ENCODE peak calls at places on chromosomes 3 and 15, in four cellular contexts. X is BJ, D is SW 1271, T is HTR-8/SVneo. I is an unnamed sample.

GRCh38 chr3:65597225-65597951 is 441.3 kb downstream of the MAGI1 start:
- DNase-seq in X (no peak), D (no peak), T (no peak), I (peak)

GRCh38 chr3:112446343-112446742 is 52.9 kb downstream of the BTLA start:
- DNase-seq in X (no peak), D (no peak), T (no peak), I (peak)

GRCh38 chr15:63473999-63474809 is 30.2 kb upstream of the USP3 start:
- DNase-seq in X (no peak), D (no peak), T (no peak), I (no peak)

GRCh38 chr3:172177803-172178316 is 138.5 kb downstream of the FNDC3B start:
- DNase-seq in X (no peak), D (no peak), T (no peak), I (no peak)

GRCh38 chr3:140167600-140168281 is 232.8 kb downstream of the CLSTN2 start:
- DNase-seq in X (no peak), D (no peak), T (no peak), I (no peak)

GRCh38 chr15:64925335-64926330 is 13.9 kb downstream of the ANKDD1A start:
- DNase-seq in X (no peak), D (no peak), T (no peak), I (no peak)

GRCh38 chr15:60520825-60521368 is 42.0 kb upstream of the ICE2 start:
- DNase-seq in X (no peak), D (peak), T (peak), I (peak)

GRCh38 chr3:186361612-186362408 is at the start of gene DGKG:
- DNase-seq in X (no peak), D (no peak), T (no peak), I (peak)

GRCh38 chr3:149542375-149543312 is 68.1 kb downstream of the TM4SF4 start:
- DNase-seq in X (no peak), D (no peak), T (no peak), I (no peak)

GRCh38 chr3:88219138-88219792 is 69.5 kb downstream of the C3orf38 start:
- DNase-seq in X (no peak), D (peak), T (peak), I (peak)

GRCh38 chr3:157335677-157336076 is 101.0 kb upstream of the PTX3 start:
- DNase-seq in X (no peak), D (peak), T (peak), I (no peak)

GRCh38 chr3:142029052-142029642 is 120.2 kb downstream of the TFDP2 start:
- DNase-seq in X (no peak), D (no peak), T (no peak), I (no peak)

GRCh38 chr15:88738796-88739195 is 64.4 kb upstream of the ACAN start:
- DNase-seq in X (no peak), D (no peak), T (no peak), I (no peak)

GRCh38 chr3:175737646-175738572 is 878.8 kb downstream of the NAALADL2 start:
- DNase-seq in X (no peak), D (no peak), T (no peak), I (no peak)

GRCh38 chr3:151964768-151965167 is 91.3 kb downstream of the SUCNR1 start:
- DNase-seq in X (no peak), D (no peak), T (no peak), I (no peak)

GRCh38 chr15:66278671-66279070 is 14.7 kb upstream of the DIS3L start:
- DNase-seq in X (no peak), D (no peak), T (no peak), I (no peak)

GRCh38 chr3:8837172-8837571 is 67.8 kb upstream of the OXTR start:
- DNase-seq in X (no peak), D (no peak), T (peak), I (no peak)

I was measured in D341Med.